ENCODE peak calls at places on chromosomes 12 and 14, in six cellular contexts. N is posterior vena cava; I is choroid plexus epithelial cell; U is NCI-H2081; Y is activated CD8-positive, alpha-beta memory T cell treated with anti-CD3 and anti-CD28 coated beads, Interleukin-2, amount 50 U/mL, for 48 hours; H is GM23338. G is an unnamed sample.

GRCh38 chr14:85556263-85556662 is 26.3 kb downstream of the FLRT2 start:
- DNase-seq in U (no peak), N (no peak), I (no peak), H (no peak), Y (no peak), G (no peak)

GRCh38 chr12:105470102-105470501 is 139.6 kb downstream of the C12orf75 start:
- DNase-seq in Y (no peak), U (no peak), I (no peak), H (no peak), N (no peak), G (no peak)

GRCh38 chr12:127723236-127723635 is 543.7 kb upstream of the TMEM132C start:
- DNase-seq in H (no peak), U (no peak), Y (no peak), N (no peak), I (no peak), G (no peak)

GRCh38 chr12:29072631-29073030 is 76.4 kb upstream of the FAR2 start:
- DNase-seq in N (no peak), H (peak; percentile 28), I (no peak), Y (no peak), U (no peak), G (no peak)

GRCh38 chr12:33180921-33181320 is 258.7 kb downstream of the SYT10 start:
- DNase-seq in Y (no peak), H (no peak), I (no peak), N (no peak), U (no peak), G (no peak)

GRCh38 chr12:103208006-103208405 is 250.5 kb downstream of the ASCL1 start:
- DNase-seq in N (no peak), H (no peak), U (no peak), Y (no peak), I (no peak), G (no peak)

GRCh38 chr12:116601524-116601923 is 42.3 kb downstream of the MAP1LC3B2 start:
- DNase-seq in Y (no peak), N (no peak), I (peak; percentile 23), U (no peak), H (no peak), G (no peak)

GRCh38 chr12:130227641-130228040 is 65.4 kb downstream of the FZD10 start:
- DNase-seq in Y (no peak), H (no peak), U (no peak), I (no peak), N (no peak), G (no peak)

GRCh38 chr14:77024171-77024627 is 4.3 kb downstream of the IRF2BPL start:
- DNase-seq in I (peak; percentile 40), H (peak; percentile 99), Y (peak; percentile 80), U (no peak), N (no peak), G (peak; percentile 67)

GRCh38 chr12:108457006-108457733 is 57.9 kb upstream of the FICD start:
- DNase-seq in N (no peak), Y (no peak), U (peak; percentile 56), H (peak; percentile 91), I (peak; percentile 81), G (no peak)

GRCh38 chr14:75205586-75205985 is 29.2 kb upstream of the TMED10 start:
- DNase-seq in U (no peak), H (no peak), Y (no peak), N (no peak), I (peak; percentile 30), G (no peak)

GRCh38 chr12:79344855-79345840 is 345.6 kb downstream of the PAWR start:
- DNase-seq in N (no peak), U (peak; percentile 73), Y (no peak), I (peak; percentile 76), H (peak; percentile 85), G (peak; percentile 41)

GRCh38 chr14:97101561-97101960 is 304.4 kb downstream of the VRK1 start:
- DNase-seq in I (no peak), N (no peak), H (no peak), U (no peak), Y (no peak), G (no peak)

GRCh38 chr12:2354151-2354991 is 301.6 kb downstream of the CACNA1C start:
- DNase-seq in U (peak; percentile 91), H (no peak), I (no peak), Y (no peak), N (no peak), G (no peak)

GRCh38 chr12:95977764-95978305 is 18.3 kb downstream of the HAL start:
- DNase-seq in Y (no peak), H (no peak), N (no peak), U (no peak), I (no peak), G (no peak)

GRCh38 chr12:3698218-3698974 is 54.5 kb downstream of the CRACR2A start:
- DNase-seq in Y (no peak), I (peak; percentile 96), N (no peak), H (no peak), U (peak; percentile 93), G (no peak)

GRCh38 chr12:9742665-9743064 is 9.8 kb upstream of the CLECL1 start:
- DNase-seq in N (no peak), Y (peak; percentile 64), H (no peak), U (no peak), I (no peak), G (peak; percentile 33)

GRCh38 chr12:6222009-6222702 is 22.0 kb downstream of the CD9 start:
- DNase-seq in H (no peak), I (no peak), U (no peak), N (no peak), Y (no peak), G (no peak)

GRCh38 chr14:90506748-90507147 is 109.9 kb downstream of the CALM1 start:
- DNase-seq in U (no peak), H (no peak), N (no peak), I (no peak), Y (no peak), G (no peak)

GRCh38 chr12:20757-21156 is 45.8 kb upstream of the IQSEC3 start:
- DNase-seq in N (peak; percentile 38), Y (no peak), I (no peak), H (no peak), U (no peak), G (no peak)

GRCh38 chr14:52918486-52918885 is 32.4 kb downstream of the FERMT2 start:
- DNase-seq in U (no peak), H (no peak), Y (no peak), N (no peak), I (peak; percentile 80), G (no peak)

GRCh38 chr14:77184396-77185092 is 2.9 kb downstream of the TMEM63C start:
- DNase-seq in N (no peak), I (no peak), U (peak; percentile 47), Y (no peak), H (no peak), G (peak; percentile 77)

GRCh38 chr12:64125913-64126312 is 96.2 kb downstream of the KICS2 start:
- DNase-seq in H (no peak), N (no peak), Y (no peak), I (peak; percentile 26), U (no peak), G (no peak)

GRCh38 chr14:71776463-71777359 is 155.5 kb upstream of the RGS6 start:
- DNase-seq in U (no peak), H (peak; percentile 18), N (no peak), Y (no peak), I (peak; percentile 60), G (no peak)

GRCh38 chr14:103296007-103296406 is 38.0 kb upstream of the EIF5 start:
- DNase-seq in Y (no peak), N (peak; percentile 8), U (no peak), I (peak; percentile 24), H (no peak), G (no peak)

GRCh38 chr14:99936056-99936455 is 129.2 kb upstream of the EVL start:
- DNase-seq in H (no peak), U (no peak), Y (no peak), N (peak; percentile 68), I (no peak), G (no peak)

GRCh38 chr12:102216086-102216691 is 18.6 kb upstream of the PMCH start:
- DNase-seq in H (no peak), I (peak; percentile 69), U (no peak), N (no peak), Y (no peak), G (no peak)

GRCh38 chr12:100317371-100317770 is 39.5 kb upstream of the SLC17A8 start:
- DNase-seq in U (no peak), H (no peak), I (no peak), Y (no peak), N (no peak), G (no peak)

GRCh38 chr14:94850332-94851211 is 80.7 kb upstream of the GSC start:
- DNase-seq in H (no peak), Y (no peak), U (no peak), N (no peak), I (no peak), G (peak; percentile 54)

GRCh38 chr12:69836015-69836414 is 11.0 kb downstream of the MYRFL start:
- DNase-seq in N (no peak), Y (no peak), U (no peak), I (no peak), H (no peak), G (no peak)

GRCh38 chr14:100100032-100100405 is 34.8 kb downstream of the EVL start:
- DNase-seq in U (no peak), N (no peak), Y (no peak), H (no peak), I (no peak), G (no peak)

GRCh38 chr14:60710506-60710905 is 13.6 kb downstream of the SIX4 start:
- DNase-seq in I (no peak), H (peak; percentile 24), Y (no peak), N (no peak), U (no peak), G (no peak)